ENCODE peak calls at places on chromosome 10, in ten cellular contexts. One of them, this sample, is unnamed.

GRCh38 chr10:118944959-118945622 is 84.4 kb upstream of the NANOS1 start:
- DNase-seq in fibroblast of mammary gland: no peak
- DNase-seq in right lobe of liver: no peak
- DNase-seq in cardiac muscle cell: no peak
- DNase-seq in esophagus squamous epithelium: no peak
- DNase-seq in GM12865: no peak
- DNase-seq in AG09309: no peak
- DNase-seq in astrocyte of the spinal cord: no peak
- DNase-seq in body of pancreas: no peak
- DNase-seq in kidney: no peak
- DNase-seq in this sample: no peak

GRCh38 chr10:4902571-4903011 is 60.6 kb upstream of the AKR1C1 start:
- DNase-seq in astrocyte of the spinal cord: no peak
- DNase-seq in AG09309: no peak
- DNase-seq in cardiac muscle cell: peak
- DNase-seq in kidney: no peak
- DNase-seq in esophagus squamous epithelium: no peak
- DNase-seq in GM12865: peak
- DNase-seq in body of pancreas: peak
- DNase-seq in right lobe of liver: no peak
- DNase-seq in fibroblast of mammary gland: peak
- DNase-seq in this sample: peak

GRCh38 chr10:132519382-132520146 is 18.0 kb upstream of the INPP5A start:
- DNase-seq in cardiac muscle cell: no peak
- DNase-seq in GM12865: no peak
- DNase-seq in astrocyte of the spinal cord: no peak
- DNase-seq in fibroblast of mammary gland: no peak
- DNase-seq in right lobe of liver: no peak
- DNase-seq in esophagus squamous epithelium: no peak
- DNase-seq in AG09309: no peak
- DNase-seq in kidney: peak
- DNase-seq in body of pancreas: peak
- DNase-seq in this sample: no peak

GRCh38 chr10:110737886-110738634 is 93.9 kb downstream of the RBM20 start:
- DNase-seq in body of pancreas: peak
- DNase-seq in right lobe of liver: no peak
- DNase-seq in astrocyte of the spinal cord: peak
- DNase-seq in kidney: no peak
- DNase-seq in esophagus squamous epithelium: no peak
- DNase-seq in AG09309: no peak
- DNase-seq in cardiac muscle cell: peak
- DNase-seq in GM12865: no peak
- DNase-seq in fibroblast of mammary gland: peak
- DNase-seq in this sample: no peak

GRCh38 chr10:4691776-4692175 is 134.2 kb upstream of the AKR1E2 start:
- DNase-seq in astrocyte of the spinal cord: peak
- DNase-seq in AG09309: no peak
- DNase-seq in right lobe of liver: no peak
- DNase-seq in esophagus squamous epithelium: no peak
- DNase-seq in kidney: no peak
- DNase-seq in body of pancreas: no peak
- DNase-seq in fibroblast of mammary gland: peak
- DNase-seq in cardiac muscle cell: peak
- DNase-seq in GM12865: no peak
- DNase-seq in this sample: no peak

GRCh38 chr10:43396928-43397624 is 11.9 kb downstream of the HNRNPF start:
- DNase-seq in GM12865: peak
- DNase-seq in astrocyte of the spinal cord: peak
- DNase-seq in esophagus squamous epithelium: peak
- DNase-seq in fibroblast of mammary gland: peak
- DNase-seq in right lobe of liver: peak
- DNase-seq in body of pancreas: peak
- DNase-seq in AG09309: no peak
- DNase-seq in kidney: peak
- DNase-seq in cardiac muscle cell: peak
- DNase-seq in this sample: peak

GRCh38 chr10:34815174-34816066 is at the start of gene PARD3:
- DNase-seq in GM12865: peak
- DNase-seq in esophagus squamous epithelium: no peak
- DNase-seq in cardiac muscle cell: peak
- DNase-seq in AG09309: no peak
- DNase-seq in kidney: peak
- DNase-seq in fibroblast of mammary gland: peak
- DNase-seq in right lobe of liver: peak
- DNase-seq in astrocyte of the spinal cord: peak
- DNase-seq in body of pancreas: peak
- DNase-seq in this sample: no peak

GRCh38 chr10:35392482-35393230 is 56.3 kb downstream of the CCNY start:
- DNase-seq in fibroblast of mammary gland: no peak
- DNase-seq in kidney: no peak
- DNase-seq in astrocyte of the spinal cord: no peak
- DNase-seq in esophagus squamous epithelium: no peak
- DNase-seq in body of pancreas: no peak
- DNase-seq in right lobe of liver: no peak
- DNase-seq in GM12865: no peak
- DNase-seq in AG09309: no peak
- DNase-seq in cardiac muscle cell: no peak
- DNase-seq in this sample: no peak

GRCh38 chr10:12403119-12403518 is 53.8 kb downstream of the CAMK1D start:
- DNase-seq in esophagus squamous epithelium: no peak
- DNase-seq in GM12865: no peak
- DNase-seq in AG09309: no peak
- DNase-seq in body of pancreas: no peak
- DNase-seq in right lobe of liver: no peak
- DNase-seq in cardiac muscle cell: no peak
- DNase-seq in kidney: no peak
- DNase-seq in fibroblast of mammary gland: no peak
- DNase-seq in astrocyte of the spinal cord: no peak
- DNase-seq in this sample: no peak

GRCh38 chr10:132640326-132641125 is 102.9 kb downstream of the INPP5A start:
- DNase-seq in AG09309: no peak
- DNase-seq in cardiac muscle cell: no peak
- DNase-seq in astrocyte of the spinal cord: no peak
- DNase-seq in GM12865: no peak
- DNase-seq in kidney: no peak
- DNase-seq in right lobe of liver: no peak
- DNase-seq in esophagus squamous epithelium: no peak
- DNase-seq in fibroblast of mammary gland: no peak
- DNase-seq in body of pancreas: peak
- DNase-seq in this sample: no peak

GRCh38 chr10:103181244-103181643 is 11.8 kb downstream of the NT5C2 start:
- DNase-seq in astrocyte of the spinal cord: no peak
- DNase-seq in cardiac muscle cell: peak
- DNase-seq in fibroblast of mammary gland: no peak
- DNase-seq in esophagus squamous epithelium: no peak
- DNase-seq in AG09309: no peak
- DNase-seq in right lobe of liver: no peak
- DNase-seq in kidney: no peak
- DNase-seq in body of pancreas: no peak
- DNase-seq in GM12865: peak
- DNase-seq in this sample: no peak

GRCh38 chr10:100979821-100980272 is 7.5 kb downstream of the MRPL43 start:
- DNase-seq in right lobe of liver: no peak
- DNase-seq in astrocyte of the spinal cord: no peak
- DNase-seq in fibroblast of mammary gland: no peak
- DNase-seq in AG09309: no peak
- DNase-seq in kidney: peak
- DNase-seq in cardiac muscle cell: no peak
- DNase-seq in esophagus squamous epithelium: no peak
- DNase-seq in GM12865: no peak
- DNase-seq in body of pancreas: no peak
- DNase-seq in this sample: no peak

GRCh38 chr10:771647-772046 is 82.2 kb upstream of the DIP2C start:
- DNase-seq in GM12865: no peak
- DNase-seq in cardiac muscle cell: no peak
- DNase-seq in astrocyte of the spinal cord: no peak
- DNase-seq in esophagus squamous epithelium: no peak
- DNase-seq in body of pancreas: no peak
- DNase-seq in right lobe of liver: no peak
- DNase-seq in AG09309: no peak
- DNase-seq in fibroblast of mammary gland: no peak
- DNase-seq in kidney: no peak
- DNase-seq in this sample: no peak

GRCh38 chr10:103637855-103638561 is 144.5 kb downstream of the NEURL1 start:
- DNase-seq in fibroblast of mammary gland: peak
- DNase-seq in body of pancreas: peak
- DNase-seq in right lobe of liver: no peak
- DNase-seq in GM12865: no peak
- DNase-seq in esophagus squamous epithelium: no peak
- DNase-seq in astrocyte of the spinal cord: peak
- DNase-seq in kidney: peak
- DNase-seq in AG09309: peak
- DNase-seq in cardiac muscle cell: peak
- DNase-seq in this sample: no peak

GRCh38 chr10:104143829-104144228 is 21.9 kb downstream of the SFR1 start:
- DNase-seq in right lobe of liver: no peak
- DNase-seq in cardiac muscle cell: no peak
- DNase-seq in GM12865: no peak
- DNase-seq in fibroblast of mammary gland: no peak
- DNase-seq in body of pancreas: no peak
- DNase-seq in AG09309: no peak
- DNase-seq in esophagus squamous epithelium: no peak
- DNase-seq in astrocyte of the spinal cord: no peak
- DNase-seq in kidney: no peak
- DNase-seq in this sample: no peak

DNA sequence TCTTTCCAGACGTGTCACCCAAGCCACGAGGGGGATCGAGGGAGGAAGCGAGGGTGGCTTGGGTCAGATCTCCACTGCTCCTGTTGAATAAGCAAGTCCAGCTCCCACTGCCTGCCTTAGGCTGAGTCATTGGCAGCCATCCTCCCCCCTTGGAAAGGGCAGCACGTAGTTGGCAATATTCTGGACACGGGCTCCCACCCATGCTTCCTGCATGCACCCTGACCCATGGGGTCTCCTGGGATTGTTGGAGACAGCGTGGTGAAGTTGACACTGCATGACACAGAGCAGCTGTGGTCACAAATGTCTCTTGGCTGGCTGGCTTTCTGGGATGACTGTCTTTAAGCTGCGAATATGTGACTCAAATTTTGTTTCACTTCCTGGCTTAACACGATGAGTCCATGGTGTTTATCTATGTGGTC is 11.2 kb downstream of the BTBD16 start:
- DNase-seq in AG09309: no peak
- DNase-seq in body of pancreas: no peak
- DNase-seq in astrocyte of the spinal cord: peak
- DNase-seq in GM12865: no peak
- DNase-seq in fibroblast of mammary gland: peak
- DNase-seq in right lobe of liver: no peak
- DNase-seq in cardiac muscle cell: peak
- DNase-seq in kidney: peak
- DNase-seq in esophagus squamous epithelium: no peak
- DNase-seq in this sample: no peak
- H3K4me3 ChIP-seq in AG09309: no peak
- H3K4me3 ChIP-seq in body of pancreas: no peak
- H3K4me3 ChIP-seq in astrocyte of the spinal cord: no peak
- H3K4me3 ChIP-seq in GM12865: no peak
- H3K4me3 ChIP-seq in fibroblast of mammary gland: no peak
- H3K4me3 ChIP-seq in right lobe of liver: no peak
- H3K4me3 ChIP-seq in cardiac muscle cell: no peak
- H3K4me3 ChIP-seq in kidney: no peak
- H3K4me3 ChIP-seq in esophagus squamous epithelium: no peak
- H3K4me3 ChIP-seq in this sample: no peak

GRCh38 chr10:21015838-21016237 is 118.7 kb upstream of the NEBL start:
- DNase-seq in fibroblast of mammary gland: no peak
- DNase-seq in astrocyte of the spinal cord: no peak
- DNase-seq in body of pancreas: no peak
- DNase-seq in cardiac muscle cell: no peak
- DNase-seq in kidney: no peak
- DNase-seq in GM12865: peak
- DNase-seq in esophagus squamous epithelium: no peak
- DNase-seq in right lobe of liver: no peak
- DNase-seq in AG09309: no peak
- DNase-seq in this sample: no peak

GRCh38 chr10:21022821-21023220 is 125.7 kb upstream of the NEBL start:
- DNase-seq in cardiac muscle cell: peak
- DNase-seq in GM12865: no peak
- DNase-seq in kidney: no peak
- DNase-seq in fibroblast of mammary gland: no peak
- DNase-seq in astrocyte of the spinal cord: no peak
- DNase-seq in body of pancreas: no peak
- DNase-seq in AG09309: no peak
- DNase-seq in esophagus squamous epithelium: no peak
- DNase-seq in right lobe of liver: no peak
- DNase-seq in this sample: no peak

GRCh38 chr10:21021843-21022594 is 124.9 kb upstream of the NEBL start:
- DNase-seq in fibroblast of mammary gland: no peak
- DNase-seq in body of pancreas: no peak
- DNase-seq in AG09309: no peak
- DNase-seq in GM12865: peak
- DNase-seq in astrocyte of the spinal cord: no peak
- DNase-seq in cardiac muscle cell: peak
- DNase-seq in kidney: no peak
- DNase-seq in esophagus squamous epithelium: no peak
- DNase-seq in right lobe of liver: no peak
- DNase-seq in this sample: peak

GRCh38 chr10:21021231-21021630 is 124.1 kb upstream of the NEBL start:
- DNase-seq in right lobe of liver: no peak
- DNase-seq in AG09309: no peak
- DNase-seq in body of pancreas: no peak
- DNase-seq in fibroblast of mammary gland: no peak
- DNase-seq in GM12865: no peak
- DNase-seq in kidney: no peak
- DNase-seq in esophagus squamous epithelium: no peak
- DNase-seq in cardiac muscle cell: no peak
- DNase-seq in astrocyte of the spinal cord: no peak
- DNase-seq in this sample: no peak

GRCh38 chr10:21020545-21020944 is 123.4 kb upstream of the NEBL start:
- DNase-seq in astrocyte of the spinal cord: peak
- DNase-seq in body of pancreas: peak
- DNase-seq in cardiac muscle cell: peak
- DNase-seq in GM12865: peak
- DNase-seq in AG09309: no peak
- DNase-seq in kidney: no peak
- DNase-seq in fibroblast of mammary gland: peak
- DNase-seq in esophagus squamous epithelium: no peak
- DNase-seq in right lobe of liver: no peak
- DNase-seq in this sample: no peak
- TF ChIP-seq CTCF in astrocyte of the spinal cord: peak
- TF ChIP-seq CTCF in body of pancreas: peak
- TF ChIP-seq CTCF in cardiac muscle cell: peak
- TF ChIP-seq CTCF in GM12865: peak
- TF ChIP-seq CTCF in AG09309: peak
- TF ChIP-seq CTCF in kidney: peak
- TF ChIP-seq CTCF in fibroblast of mammary gland: peak
- TF ChIP-seq CTCF in esophagus squamous epithelium: no peak
- TF ChIP-seq CTCF in right lobe of liver: peak
- TF ChIP-seq CTCF in this sample: peak

GRCh38 chr10:50390302-50390701 is 139.0 kb upstream of the ASAH2 start:
- DNase-seq in fibroblast of mammary gland: no peak
- DNase-seq in astrocyte of the spinal cord: no peak
- DNase-seq in GM12865: no peak
- DNase-seq in cardiac muscle cell: no peak
- DNase-seq in kidney: no peak
- DNase-seq in AG09309: no peak
- DNase-seq in body of pancreas: no peak
- DNase-seq in esophagus squamous epithelium: no peak
- DNase-seq in right lobe of liver: no peak
- DNase-seq in this sample: no peak
- H3K4me3 ChIP-seq in fibroblast of mammary gland: no peak
- H3K4me3 ChIP-seq in astrocyte of the spinal cord: no peak
- H3K4me3 ChIP-seq in GM12865: no peak
- H3K4me3 ChIP-seq in cardiac muscle cell: no peak
- H3K4me3 ChIP-seq in kidney: no peak
- H3K4me3 ChIP-seq in AG09309: no peak
- H3K4me3 ChIP-seq in body of pancreas: no peak
- H3K4me3 ChIP-seq in esophagus squamous epithelium: no peak
- H3K4me3 ChIP-seq in right lobe of liver: no peak
- H3K4me3 ChIP-seq in this sample: no peak

GRCh38 chr10:82150123-82150900 is 275.3 kb downstream of the NRG3 start:
- DNase-seq in AG09309: no peak
- DNase-seq in astrocyte of the spinal cord: no peak
- DNase-seq in body of pancreas: peak
- DNase-seq in cardiac muscle cell: peak
- DNase-seq in fibroblast of mammary gland: peak
- DNase-seq in esophagus squamous epithelium: no peak
- DNase-seq in GM12865: peak
- DNase-seq in kidney: no peak
- DNase-seq in right lobe of liver: peak
- DNase-seq in this sample: peak
- TF ChIP-seq CTCF in AG09309: no peak
- TF ChIP-seq CTCF in astrocyte of the spinal cord: no peak
- TF ChIP-seq CTCF in body of pancreas: peak
- TF ChIP-seq CTCF in cardiac muscle cell: peak
- TF ChIP-seq CTCF in fibroblast of mammary gland: peak
- TF ChIP-seq CTCF in esophagus squamous epithelium: no peak
- TF ChIP-seq CTCF in GM12865: peak
- TF ChIP-seq CTCF in kidney: no peak
- TF ChIP-seq CTCF in right lobe of liver: peak
- TF ChIP-seq CTCF in this sample: peak

This sample was measured in LNCaP clone FGC.